ENCODE peak calls at places on chromosome 19, in six cellular contexts. E, R, L, N, D and W are unnamed samples.

GRCh38 chr19:16160943-16161560 is 12.3 kb downstream of the CIB3 start:
- DNase-seq in E (peak), R (peak), L (no peak), N (no peak), D (no peak), W (no peak)

GRCh38 chr19:294819-295686 is 3.9 kb upstream of the PLPP2 start:
- DNase-seq in E (no peak), R (peak), L (peak), N (no peak), D (peak), W (peak)

GRCh38 chr19:23698711-23699520 is 11.9 kb upstream of the ZNF675 start:
- DNase-seq in E (no peak), R (peak), L (no peak), N (no peak), D (no peak), W (no peak)

GRCh38 chr19:18308051-18308947 is 14.6 kb downstream of the LSM4 start:
- DNase-seq in E (no peak), R (no peak), L (no peak), N (no peak), D (no peak), W (no peak)

GRCh38 chr19:16208064-16208759 is 10.5 kb downstream of the AP1M1 start:
- DNase-seq in E (no peak), R (no peak), L (no peak), N (no peak), D (no peak), W (no peak)

GRCh38 chr19:49637865-49638350 is 2.0 kb downstream of the RRAS start:
- DNase-seq in E (no peak), R (peak), L (no peak), N (no peak), D (peak), W (no peak)

GRCh38 chr19:40177286-40178070 is 13.7 kb upstream of the MAP3K10 start:
- DNase-seq in E (no peak), R (no peak), L (no peak), N (no peak), D (no peak), W (no peak)

GRCh38 chr19:38204728-38205127 is 19.3 kb downstream of the DPF1 start:
- DNase-seq in E (no peak), R (no peak), L (no peak), N (no peak), D (no peak), W (no peak)

GRCh38 chr19:8097198-8097597 is 44.6 kb downstream of the CCL25 start:
- DNase-seq in E (no peak), R (no peak), L (no peak), N (no peak), D (no peak), W (no peak)

GRCh38 chr19:43503501-43504425 is 783 bp downstream of the PHLDB3 start:
- DNase-seq in E (peak), R (peak), L (peak), N (peak), D (peak), W (peak)
- TF ChIP-seq POLR2AphosphoS5 in E (peak), R (no peak), L (no peak), N (no peak), D (no peak), W (no peak)

DNA sequence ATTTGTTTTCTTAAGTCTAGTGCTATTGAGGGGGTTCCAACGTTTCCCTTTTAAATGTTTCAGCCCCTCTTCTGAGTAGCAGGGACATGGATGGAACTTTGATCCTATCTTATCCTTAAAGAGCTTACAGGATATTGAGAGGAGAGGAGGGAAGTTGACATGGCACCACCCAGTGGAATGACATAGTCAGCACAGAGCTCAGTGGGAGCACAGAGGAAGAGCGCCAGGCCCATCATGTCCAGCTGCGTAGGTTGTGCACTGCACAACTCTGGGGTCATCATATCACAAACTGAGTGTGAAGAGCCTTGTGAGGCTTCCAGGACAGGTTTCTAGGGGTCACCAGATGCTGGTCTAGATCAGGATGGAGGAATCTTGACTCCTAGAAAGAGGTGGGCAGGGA is 4.6 kb upstream of the CDC42EP5 start:
- DNase-seq in E (no peak), R (peak), L (no peak), N (no peak), D (no peak), W (no peak)
- TF ChIP-seq TAF1 in E (no peak), R (no peak), L (no peak), N (no peak), D (no peak), W (no peak)

GRCh38 chr19:55545913-55546495 is 661 bp upstream of the SBK3 start:
- DNase-seq in E (peak), R (no peak), L (no peak), N (no peak), D (no peak), W (no peak)
- TF ChIP-seq POLR2A in E (no peak), R (no peak), L (no peak), N (no peak), D (no peak), W (no peak)

DNA sequence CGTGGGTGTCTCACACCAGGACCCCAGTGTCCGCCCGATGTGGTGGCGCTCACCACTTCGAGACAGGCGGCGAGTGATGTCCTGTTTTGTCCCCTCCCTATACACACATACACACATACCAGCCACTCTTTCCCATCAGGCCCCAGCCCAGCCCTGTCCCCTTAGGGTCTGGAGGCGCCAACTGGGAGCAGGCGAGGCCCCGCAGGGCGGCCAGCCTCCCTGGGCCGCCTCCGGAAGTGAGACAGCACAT is 38.1 kb upstream of the NANOS3 start:
- DNase-seq in E (no peak), R (peak), L (no peak), N (no peak), D (no peak), W (no peak)
- TF ChIP-seq POLR2AphosphoS5 in E (no peak), R (peak), L (no peak), N (peak), D (no peak), W (no peak)

GRCh38 chr19:28425431-28425931 is 787.5 kb downstream of the UQCRFS1 start:
- DNase-seq in E (no peak), R (no peak), L (no peak), N (no peak), D (no peak), W (no peak)
- TF ChIP-seq TAF1 in E (no peak), R (no peak), L (no peak), N (no peak), D (no peak), W (no peak)

GRCh38 chr19:4471400-4472173 is 510 bp upstream of the HDGFL2 start:
- DNase-seq in E (peak), R (peak), L (peak), N (peak), D (peak), W (peak)
- TF ChIP-seq POLR2A in E (peak), R (peak), L (peak), N (peak), D (no peak), W (no peak)